ENCODE peak calls at places on chromosome 3, in eight cellular contexts. M is endodermal cell, P is fibroblast of pulmonary artery, I is heart right ventricle, W is neuronal stem cell, S is sigmoid colon, L is neural progenitor cell, U is ascending aorta. N is an unnamed sample.

GRCh38 chr3:149554826-149555225 is 80.3 kb downstream of the TM4SF4 start:
- DNase-seq in S (no peak), P (peak), M (no peak), W (no peak), L (no peak), I (peak), U (no peak), N (no peak)

GRCh38 chr3:35638640-35639250 is 580 bp upstream of the ARPP21 start:
- DNase-seq in W (no peak), M (no peak), P (no peak), L (no peak), S (no peak), U (no peak), I (no peak), N (no peak)

GRCh38 chr3:102129774-102130608 is 280.7 kb downstream of the NFKBIZ start:
- DNase-seq in U (peak), L (no peak), M (no peak), P (peak), I (no peak), S (peak), W (no peak), N (no peak)

GRCh38 chr3:17905996-17906395 is 163.6 kb upstream of the TBC1D5 start:
- DNase-seq in P (no peak), M (no peak), S (no peak), L (no peak), U (no peak), I (no peak), W (no peak), N (no peak)

GRCh38 chr3:73493543-73494314 is 131.0 kb downstream of the PDZRN3 start:
- DNase-seq in W (no peak), U (no peak), I (no peak), M (peak), L (no peak), S (no peak), P (peak), N (no peak)

GRCh38 chr3:4512895-4513616 is 19.9 kb downstream of the ITPR1 start:
- DNase-seq in P (peak), M (peak), W (no peak), U (no peak), S (no peak), L (no peak), I (peak), N (no peak)

GRCh38 chr3:108190346-108190745 is 31.9 kb downstream of the IFT57 start:
- DNase-seq in L (no peak), P (no peak), U (no peak), I (no peak), M (no peak), S (no peak), W (no peak), N (no peak)

GRCh38 chr3:48155122-48155521 is 33.1 kb downstream of the CDC25A start:
- DNase-seq in W (no peak), M (no peak), P (peak), L (no peak), U (no peak), S (no peak), I (no peak), N (no peak)

GRCh38 chr3:13746385-13746784 is 133.5 kb downstream of the WNT7A start:
- DNase-seq in S (no peak), L (no peak), I (no peak), U (no peak), M (no peak), P (no peak), W (no peak), N (no peak)

GRCh38 chr3:171417813-171418212 is 42.4 kb downstream of the TNIK start:
- DNase-seq in U (no peak), M (no peak), P (peak), W (no peak), S (peak), L (no peak), I (peak), N (no peak)

GRCh38 chr3:64760258-64760657 is 72.5 kb upstream of the ADAMTS9 start:
- DNase-seq in I (no peak), L (no peak), S (no peak), P (no peak), M (no peak), U (no peak), W (no peak), N (no peak)
- H3K4me3 ChIP-seq in I (no peak), L (no peak), S (no peak), P (no peak), M (no peak), U (no peak), W (no peak), N (no peak)

DNA sequence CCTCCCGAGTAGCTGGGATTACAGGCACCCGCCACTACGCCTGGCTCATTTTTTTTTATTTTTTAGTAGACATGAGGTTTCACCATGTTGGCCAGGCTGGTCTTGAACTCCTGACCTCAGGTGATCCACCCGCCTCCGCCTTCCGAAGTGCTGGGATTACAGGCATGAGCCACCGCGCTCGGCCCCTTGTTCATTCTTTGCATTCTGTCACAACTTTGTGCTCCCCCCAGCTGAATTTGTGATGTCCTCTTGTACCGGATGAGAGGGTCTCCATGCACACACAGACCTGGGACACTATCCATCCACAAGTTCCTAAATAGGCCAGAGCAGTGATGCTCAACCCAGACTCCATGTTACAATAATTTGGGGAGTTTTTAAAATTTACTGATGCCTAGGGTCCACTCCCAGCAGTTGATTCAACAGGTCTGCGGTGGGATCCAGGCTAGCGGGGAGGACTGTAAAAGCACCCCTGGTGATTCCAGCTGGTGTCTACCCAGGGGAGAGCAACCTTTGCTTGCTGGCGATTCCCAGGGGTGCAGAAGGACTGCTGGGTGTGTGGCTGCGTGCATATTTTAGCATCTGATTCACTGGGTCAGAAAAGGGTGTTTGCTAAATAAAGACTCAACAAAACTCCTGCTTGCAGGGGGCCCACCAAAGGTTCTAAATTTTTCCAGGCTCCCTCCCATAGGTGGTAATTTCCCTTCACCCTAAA is 995 bp downstream of the RASSF1 start:
- DNase-seq in W (no peak), S (no peak), L (no peak), U (no peak), M (no peak), P (peak), I (no peak), N (no peak)
- H3K4me3 ChIP-seq in W (no peak), S (peak), L (no peak), U (peak), M (no peak), P (peak), I (peak), N (no peak)

DNA sequence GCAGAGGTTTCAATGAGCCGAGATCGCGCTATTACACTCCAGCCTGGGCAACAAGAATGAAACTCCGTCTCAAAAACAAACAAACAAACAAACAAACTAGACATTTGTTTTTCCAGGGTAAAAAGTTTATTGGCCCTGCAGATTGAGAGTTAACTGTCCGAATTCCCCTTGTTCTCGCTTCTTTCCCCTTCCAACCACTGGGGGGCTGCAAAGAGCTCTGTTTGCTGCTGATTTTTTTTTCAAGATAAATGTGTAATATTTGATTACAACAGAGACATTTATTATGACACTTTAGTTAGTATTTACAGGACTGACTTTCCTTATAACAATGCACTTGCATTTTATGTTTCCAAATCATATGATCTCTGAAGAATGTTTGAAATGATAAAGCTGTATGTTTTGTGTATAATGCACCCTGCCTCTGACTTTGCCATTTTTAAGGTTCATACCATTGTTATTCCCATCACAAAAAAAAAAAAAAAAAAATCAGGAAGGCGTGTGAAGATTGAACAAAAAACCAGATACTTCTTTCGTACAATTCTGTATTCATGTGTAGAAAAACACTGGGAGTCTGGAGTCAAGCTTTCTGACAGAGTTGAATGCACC is 2.8 kb downstream of the CLSTN2 start:
- DNase-seq in P (peak), L (peak), I (peak), U (no peak), S (no peak), M (peak), W (peak), N (peak)
- H3K4me3 ChIP-seq in P (no peak), L (no peak), I (no peak), U (no peak), S (no peak), M (no peak), W (no peak), N (no peak)

DNA sequence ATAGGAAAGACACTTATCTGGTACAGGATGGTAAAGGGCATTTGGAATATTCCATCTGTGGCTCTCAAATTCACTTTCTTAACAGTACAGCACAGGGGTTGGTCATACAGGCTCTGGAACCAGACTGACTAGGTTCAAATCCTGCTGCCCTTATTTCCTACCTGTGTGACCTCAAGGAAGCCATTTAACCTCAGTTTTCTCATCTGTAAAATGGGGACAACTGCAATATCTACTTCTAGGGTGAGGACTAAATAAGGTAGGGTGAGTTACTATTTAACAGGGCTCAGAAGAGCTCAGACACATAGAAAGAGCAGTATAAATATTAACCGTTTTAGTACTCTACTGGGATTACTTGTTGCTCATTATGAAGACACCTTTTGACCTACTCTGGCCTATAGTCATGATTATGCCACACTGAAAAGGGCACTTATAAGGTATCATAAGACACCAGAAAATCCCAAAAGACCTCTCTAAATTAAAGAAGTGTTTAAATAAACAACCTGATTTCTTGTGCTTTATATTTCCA is 6.6 kb downstream of the RFTN1 start:
- DNase-seq in W (no peak), S (no peak), I (no peak), P (no peak), M (no peak), U (no peak), L (no peak), N (no peak)
- H3K4me3 ChIP-seq in W (no peak), S (no peak), I (no peak), P (no peak), M (no peak), U (no peak), L (no peak), N (no peak)

GRCh38 chr3:152335273-152335672 is 66.5 kb downstream of the MBNL1 start:
- DNase-seq in M (no peak), I (no peak), L (no peak), W (no peak), U (no peak), P (no peak), S (no peak), N (no peak)
- H3K4me3 ChIP-seq in M (no peak), I (no peak), L (no peak), W (no peak), U (no peak), P (no peak), S (no peak), N (no peak)

GRCh38 chr3:70615286-70615685 is 302.8 kb upstream of the MDFIC2 start:
- DNase-seq in U (no peak), S (no peak), I (no peak), M (peak), W (no peak), P (no peak), L (no peak), N (peak)
- H3K4me3 ChIP-seq in U (no peak), S (no peak), I (no peak), M (no peak), W (no peak), P (no peak), L (no peak), N (no peak)

DNA sequence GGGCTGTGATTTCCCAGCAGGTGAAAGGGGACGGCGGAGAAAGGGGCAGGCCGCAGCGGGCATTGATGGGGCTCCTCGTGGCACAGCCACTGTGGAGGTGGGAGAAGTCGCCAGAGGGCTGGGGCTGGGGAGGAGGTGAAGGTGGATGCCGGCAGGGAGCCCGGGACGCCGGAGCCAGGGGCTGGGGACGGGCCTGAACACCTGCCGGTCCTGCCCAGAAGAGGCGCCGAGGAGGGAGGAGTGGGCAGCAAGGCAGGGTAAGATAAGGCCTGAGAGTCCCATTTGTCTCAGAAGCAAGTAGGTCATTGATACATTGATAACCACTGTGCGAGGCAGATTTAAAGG is 571 bp upstream of the RARRES1 start:
- DNase-seq in L (no peak), S (no peak), U (no peak), M (peak), P (no peak), I (no peak), W (no peak), N (no peak)
- H3K4me3 ChIP-seq in L (peak), S (peak), U (peak), M (peak), P (peak), I (peak), W (no peak), N (no peak)

GRCh38 chr3:181464033-181464694 is 247.6 kb upstream of the SOX2 start:
- DNase-seq in P (no peak), U (no peak), I (no peak), W (no peak), L (no peak), M (no peak), S (no peak), N (peak)
- H3K4me3 ChIP-seq in P (no peak), U (no peak), I (no peak), W (no peak), L (no peak), M (no peak), S (no peak), N (no peak)

DNA sequence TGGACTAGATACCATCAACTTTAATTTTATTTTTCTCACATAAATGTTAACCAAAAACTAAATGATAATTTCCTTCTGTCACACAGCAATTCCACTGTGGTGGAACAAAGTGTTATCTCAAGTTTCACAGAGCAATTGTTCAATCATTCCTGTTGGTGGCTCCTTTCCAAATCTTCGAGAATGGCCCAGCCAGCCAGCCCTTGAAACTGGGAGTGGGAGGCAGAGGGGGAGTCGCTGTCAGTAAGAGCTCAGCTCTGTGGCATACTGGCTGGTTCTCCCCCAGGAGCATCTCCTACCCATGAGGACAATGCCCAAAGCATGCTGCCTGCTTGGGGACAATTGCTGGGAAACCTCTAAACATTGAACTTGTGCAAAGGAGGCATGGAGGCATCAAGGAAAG is 47.7 kb downstream of the MECOM start:
- DNase-seq in P (no peak), M (no peak), L (no peak), U (no peak), S (no peak), W (no peak), I (no peak), N (peak)
- H3K4me3 ChIP-seq in P (no peak), M (no peak), L (no peak), U (no peak), S (no peak), W (no peak), I (no peak), N (no peak)

N was measured in HAP-1.